ENCODE peak calls at places on chromosomes 3 and 15, in eight cellular contexts. W is colonic mucosa; Z is CD8-positive, alpha-beta T cell; O is fibroblast of lung; S is sigmoid colon; A is thoracic aorta; Q is transverse colon; D is hepatocyte. K is an unnamed sample. For H3K4me1 and H3K36me3, the result is how much of the 10 kb centered on the place peaks cover.

GRCh38 chr3:127770671-127771370 is 51.5 kb downstream of the MGLL start:
- DNase-seq in A (no peak), Q (no peak), W (no peak), O (no peak), Z (no peak), D (no peak), S (no peak), K (no peak)

GRCh38 chr3:58665410-58665809 is 1.2 kb downstream of the FAM3D start:
- DNase-seq in D (no peak), S (peak), Q (no peak), W (no peak), O (no peak), Z (no peak), A (no peak), K (no peak)

GRCh38 chr3:14151471-14152083 is 26.7 kb downstream of the TMEM43 start:
- DNase-seq in Z (no peak), W (no peak), S (no peak), O (no peak), D (no peak), Q (no peak), A (no peak), K (no peak)

GRCh38 chr15:98677345-98678059 is 29.2 kb downstream of the IGF1R start:
- DNase-seq in A (no peak), S (no peak), O (no peak), Z (no peak), Q (no peak), W (no peak), D (no peak), K (no peak)

GRCh38 chr15:67120839-67121540 is 55.6 kb downstream of the SMAD3 start:
- DNase-seq in Q (peak), W (peak), D (peak), A (peak), S (peak), O (peak), Z (peak), K (peak)

GRCh38 chr3:166688665-166689064 is 691.4 kb downstream of the ZBBX start:
- DNase-seq in D (no peak), W (no peak), A (no peak), S (no peak), O (peak), Z (no peak), Q (no peak), K (no peak)

GRCh38 chr15:90594297-90594696 is 64.6 kb downstream of the CRTC3 start:
- DNase-seq in A (peak), D (no peak), S (peak), O (peak), Z (peak), Q (peak), W (peak), K (peak)

GRCh38 chr3:196080997-196081833 is 675 bp downstream of the TFRC start:
- DNase-seq in A (no peak), D (peak), Z (peak), S (peak), Q (peak), O (peak), W (peak), K (peak)

GRCh38 chr3:60756636-60757035 is 494.6 kb downstream of the FHIT start:
- DNase-seq in Q (no peak), Z (no peak), A (no peak), W (no peak), O (no peak), D (no peak), S (no peak), K (no peak)

GRCh38 chr15:36693644-36694043 is 114.2 kb downstream of the CDIN1 start:
- DNase-seq in A (no peak), W (no peak), D (no peak), O (no peak), Q (no peak), S (no peak), Z (no peak), K (no peak)

GRCh38 chr3:123336441-123336851 is 112.4 kb downstream of the ADCY5 start:
- DNase-seq in O (no peak), Q (no peak), S (peak), D (no peak), A (no peak), Z (no peak), W (no peak), K (no peak)

GRCh38 chr3:175885196-175885766 is 1026.1 kb downstream of the NAALADL2 start:
- DNase-seq in S (no peak), D (no peak), Q (no peak), Z (no peak), O (no peak), W (no peak), A (no peak), K (no peak)

GRCh38 chr3:191066669-191067068 is 132.4 kb upstream of the OSTN start:
- DNase-seq in D (no peak), Q (no peak), W (no peak), O (peak), S (no peak), A (no peak), Z (no peak), K (no peak)
- H3K4me1 ChIP-seq in D (under half), Q (under half), W (under half), O (under half), S (under half), A (under half), Z (under half), K (under half)

DNA sequence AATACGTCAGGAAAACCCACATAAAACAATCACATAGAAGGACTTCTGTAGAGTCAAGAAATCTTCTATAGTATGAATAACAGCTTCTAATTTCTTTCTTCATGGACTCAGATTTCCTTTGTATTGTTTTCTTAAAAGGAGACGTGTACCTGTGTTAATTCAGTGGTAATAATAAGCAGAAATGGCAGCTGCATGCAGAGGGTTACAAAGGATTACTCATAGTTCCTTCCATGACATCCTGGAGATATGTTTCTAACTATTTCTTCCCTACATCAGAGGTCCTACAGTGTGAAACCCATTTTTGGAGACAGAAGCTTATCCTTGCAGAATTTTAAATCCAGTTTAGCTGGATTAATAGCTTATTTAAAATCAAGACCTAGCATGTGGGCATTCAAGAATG is 36.1 kb downstream of the FBXL22 start:
- DNase-seq in D (no peak), A (no peak), Q (no peak), O (no peak), S (no peak), W (no peak), Z (no peak), K (no peak)
- H3K36me3 ChIP-seq in D (under half), A (half or more), Q (half or more), O (under half), S (under half), W (under half), Z (half or more), K (under half)

GRCh38 chr15:81292516-81293001 is 31.4 kb downstream of the STARD5 start:
- DNase-seq in Q (peak), O (no peak), S (no peak), D (no peak), A (no peak), W (no peak), Z (peak), K (no peak)
- H3K4me1 ChIP-seq in Q (under half), O (under half), S (under half), D (under half), A (under half), W (under half), Z (half or more), K (under half)

GRCh38 chr3:43344520-43344919 is 58.2 kb downstream of the SNRK start:
- DNase-seq in Q (no peak), D (no peak), Z (no peak), S (no peak), A (no peak), O (no peak), W (no peak), K (no peak)
- H3K36me3 ChIP-seq in Q (half or more), D (under half), Z (under half), S (half or more), A (under half), O (under half), W (under half), K (under half)